ENCODE peak calls at places on chromosomes 2 and 18, in five cellular contexts. U is NCI-H1417, P is esophagus muscularis mucosa, X is COR-L47, O is K562. N is an unnamed sample.
A peak's percentile ranks its signal among the peaks of the same experiment; 100 is the strongest.

GRCh38 chr2:94995516-94995915 is 30.0 kb upstream of the MAL start:
- DNase-seq in X (no peak), O (no peak), P (no peak), U (no peak), N (no peak)

GRCh38 chr18:4672152-4672551 is 217.0 kb upstream of the DLGAP1 start:
- DNase-seq in O (no peak), U (no peak), P (no peak), X (no peak), N (no peak)

GRCh38 chr2:10355471-10356458 is 53.1 kb downstream of the HPCAL1 start:
- DNase-seq in O (no peak), X (peak; percentile 50), P (no peak), U (peak; percentile 37), N (no peak)

GRCh38 chr2:8574196-8575010 is 107.5 kb upstream of the ID2 start:
- DNase-seq in P (no peak), U (peak; percentile 53), X (no peak), O (no peak), N (no peak)

GRCh38 chr2:170923799-170924198 is 5.3 kb upstream of the GORASP2 start:
- DNase-seq in P (no peak), U (no peak), X (no peak), O (no peak), N (no peak)

GRCh38 chr2:235793163-235793752 is 299.4 kb downstream of the AGAP1 start:
- DNase-seq in U (peak; percentile 4), P (no peak), X (no peak), O (no peak), N (peak; percentile 17)

GRCh38 chr2:149169653-149170052 is 131.2 kb downstream of the LYPD6B start:
- DNase-seq in O (no peak), X (no peak), U (peak; percentile 49), P (no peak), N (no peak)

GRCh38 chr18:48218285-48219022 is 190.7 kb downstream of the ZBTB7C start:
- DNase-seq in X (no peak), P (peak; percentile 86), O (no peak), U (no peak), N (no peak)

GRCh38 chr2:7007846-7008741 is 90.9 kb downstream of the RNF144A start:
- DNase-seq in O (peak; percentile 85), U (no peak), X (peak; percentile 66), P (no peak), N (no peak)

GRCh38 chr2:25743132-25743830 is 69.9 kb upstream of the DTNB start:
- DNase-seq in U (no peak), O (no peak), X (no peak), P (no peak), N (no peak)

GRCh38 chr2:113965644-113966043 is 75.8 kb downstream of the ACTR3 start:
- DNase-seq in O (peak; percentile 32), U (peak; percentile 69), P (no peak), X (peak; percentile 24), N (peak; percentile 39)

GRCh38 chr18:37630326-37630725 is 64.7 kb upstream of the CELF4 start:
- DNase-seq in O (no peak), U (no peak), P (no peak), X (no peak), N (no peak)

GRCh38 chr2:17479875-17480274 is 38.4 kb downstream of the RAD51AP2 start:
- DNase-seq in U (no peak), P (no peak), O (no peak), X (no peak), N (no peak)

GRCh38 chr2:175478369-175478768 is 296.9 kb upstream of the ATP5MC3 start:
- DNase-seq in U (no peak), P (no peak), O (no peak), X (no peak), N (no peak)

GRCh38 chr2:216346781-216347180 is 25.5 kb downstream of the MARCHF4 start:
- DNase-seq in U (no peak), P (peak; percentile 39), O (no peak), X (no peak), N (no peak)

GRCh38 chr2:234905547-234906260 is 46.1 kb upstream of the SH3BP4 start:
- DNase-seq in X (no peak), U (no peak), O (no peak), P (peak; percentile 62), N (no peak)

GRCh38 chr18:37529863-37530262 is 35.7 kb downstream of the CELF4 start:
- DNase-seq in U (no peak), X (no peak), O (no peak), P (no peak), N (no peak)

GRCh38 chr2:86066007-86066578 is 39.6 kb downstream of the POLR1A start:
- DNase-seq in P (no peak), O (no peak), U (no peak), X (no peak), N (no peak)

GRCh38 chr2:12396699-12397098 is 320.0 kb upstream of the TRIB2 start:
- DNase-seq in X (no peak), U (no peak), P (no peak), O (no peak), N (no peak)

GRCh38 chr2:230751062-230751461 is 38.4 kb downstream of the CAB39 start:
- DNase-seq in U (no peak), X (no peak), O (no peak), P (no peak), N (no peak)

GRCh38 chr2:239464166-239465016 is 63.6 kb upstream of the HDAC4 start:
- DNase-seq in P (no peak), X (no peak), U (no peak), O (no peak), N (no peak)

GRCh38 chr18:34467059-34467458 is 242.3 kb upstream of the NOL4 start:
- DNase-seq in X (no peak), P (no peak), U (no peak), O (no peak), N (no peak)

GRCh38 chr2:119291588-119292167 is 68.0 kb downstream of the STEAP3 start:
- DNase-seq in U (peak; percentile 63), O (no peak), X (no peak), P (peak; percentile 47), N (no peak)

GRCh38 chr2:234368861-234369261 is 128.0 kb downstream of the ARL4C start:
- DNase-seq in U (peak; percentile 49), X (no peak), P (no peak), O (no peak), N (peak; percentile 50)

GRCh38 chr2:182949572-182950189 is 83.2 kb upstream of the FRZB start:
- DNase-seq in U (no peak), P (no peak), X (no peak), O (no peak), N (peak; percentile 8)

GRCh38 chr2:96092896-96093295 is 23.5 kb downstream of the ADRA2B start:
- DNase-seq in X (no peak), O (no peak), U (no peak), P (peak; percentile 81), N (no peak)

GRCh38 chr2:240642806-240643092 is 17.5 kb downstream of the GPR35 start:
- DNase-seq in X (no peak), O (no peak), U (no peak), P (no peak), N (no peak)

GRCh38 chr2:2560374-2561015 is 229.4 kb upstream of the MYT1L start:
- DNase-seq in U (no peak), X (no peak), O (no peak), P (no peak), N (no peak)

GRCh38 chr2:73000808-73001570 is 70.5 kb downstream of the SFXN5 start:
- DNase-seq in X (no peak), O (no peak), P (no peak), U (no peak), N (no peak)

GRCh38 chr18:2555895-2556294 is 15.4 kb downstream of the METTL4 start:
- DNase-seq in U (no peak), X (no peak), P (no peak), O (no peak), N (no peak)

GRCh38 chr2:171798156-171798815 is 95.8 kb downstream of the SLC25A12 start:
- DNase-seq in U (no peak), P (no peak), X (no peak), O (no peak), N (no peak)

GRCh38 chr2:27885246-27885645 is 4.9 kb downstream of the RBKS start:
- DNase-seq in P (no peak), U (no peak), X (no peak), O (no peak), N (no peak)

GRCh38 chr2:1638281-1638860 is 105.9 kb downstream of the PXDN start:
- DNase-seq in U (no peak), O (no peak), P (no peak), X (no peak), N (no peak)

GRCh38 chr2:85852979-85853498 is 35.8 kb downstream of the ST3GAL5 start:
- DNase-seq in U (no peak), O (no peak), P (peak; percentile 92), X (no peak), N (no peak)

GRCh38 chr2:210718503-210718902 is 162.1 kb downstream of the CPS1 start:
- DNase-seq in O (no peak), X (no peak), U (no peak), P (no peak), N (no peak)

GRCh38 chr2:53672881-53673522 is 94.6 kb upstream of the CHAC2 start:
- DNase-seq in O (no peak), U (no peak), P (no peak), X (no peak), N (no peak)